ENCODE peak calls at places on chromosomes 1 and 21, in six cellular contexts. D is breast epithelium, R is sigmoid colon, M is tibial artery, W is K562, G is right lobe of liver. B is an unnamed sample.

GRCh38 chr1:226107471-226108460 is 45.2 kb downstream of the H3-3A start:
- DNase-seq in D (no peak), R (no peak), M (no peak), W (peak; percentile 61), G (no peak), B (no peak)

GRCh38 chr1:33420870-33421775 is 9.8 kb downstream of the PHC2 start:
- DNase-seq in D (no peak), R (no peak), M (no peak), W (no peak), G (no peak), B (no peak)

GRCh38 chr1:21641537-21641936 is 27.6 kb downstream of the RAP1GAP start:
- DNase-seq in D (no peak), R (no peak), M (no peak), W (no peak), G (no peak), B (no peak)

GRCh38 chr1:220094016-220094911 is at the start of gene IARS2:
- DNase-seq in D (peak; percentile 90), R (peak; percentile 92), M (peak; percentile 92), W (peak; percentile 95), G (peak; percentile 92), B (peak; percentile 80)

GRCh38 chr1:37143818-37144217 is 109.5 kb upstream of the GRIK3 start:
- DNase-seq in D (no peak), R (no peak), M (no peak), W (peak; percentile 25), G (no peak), B (no peak)

GRCh38 chr1:101918277-101918676 is 78.4 kb downstream of the OLFM3 start:
- DNase-seq in D (no peak), R (no peak), M (no peak), W (no peak), G (no peak), B (no peak)

GRCh38 chr1:151710187-151710586 is 6.4 kb downstream of the CELF3 start:
- DNase-seq in D (no peak), R (no peak), M (no peak), W (peak; percentile 79), G (no peak), B (no peak)

GRCh38 chr1:86998727-86999126 is 84.3 kb downstream of the HS2ST1 start:
- DNase-seq in D (no peak), R (no peak), M (no peak), W (peak; percentile 27), G (no peak), B (peak; percentile 15)

GRCh38 chr1:205709059-205709398 is 28.7 kb upstream of the SLC45A3 start:
- DNase-seq in D (no peak), R (no peak), M (no peak), W (no peak), G (no peak), B (no peak)

GRCh38 chr1:222064388-222065201 is 322.7 kb upstream of the DUSP10 start:
- DNase-seq in D (no peak), R (no peak), M (no peak), W (no peak), G (no peak), B (peak; percentile 57)

GRCh38 chr1:170640581-170640980 is 23.4 kb upstream of the PRRX1 start:
- DNase-seq in D (no peak), R (no peak), M (no peak), W (no peak), G (no peak), B (no peak)

GRCh38 chr1:205523261-205523890 is 18.9 kb downstream of the CDK18 start:
- DNase-seq in D (no peak), R (no peak), M (no peak), W (no peak), G (no peak), B (no peak)

GRCh38 chr1:31005198-31005597 is 60.3 kb downstream of the PUM1 start:
- DNase-seq in D (no peak), R (no peak), M (no peak), W (no peak), G (no peak), B (no peak)

GRCh38 chr1:243982451-243983018 is 68.5 kb upstream of the ZBTB18 start:
- DNase-seq in D (no peak), R (no peak), M (no peak), W (no peak), G (no peak), B (no peak)

GRCh38 chr1:36516372-36517018 is 33.8 kb upstream of the CSF3R start:
- DNase-seq in D (peak; percentile 59), R (peak; percentile 55), M (peak; percentile 62), W (peak; percentile 89), G (peak; percentile 70), B (no peak)

GRCh38 chr1:65558215-65558614 is 137.7 kb downstream of the LEPR start:
- DNase-seq in D (no peak), R (no peak), M (no peak), W (no peak), G (no peak), B (no peak)

GRCh38 chr1:213876531-213876930 is 111.2 kb upstream of the PROX1 start:
- DNase-seq in D (no peak), R (no peak), M (no peak), W (no peak), G (no peak), B (no peak)

GRCh38 chr1:110472546-110472945 is 21.6 kb downstream of the PROK1 start:
- DNase-seq in D (no peak), R (no peak), M (no peak), W (no peak), G (no peak), B (no peak)

GRCh38 chr1:3577711-3578432 is 33.4 kb downstream of the MEGF6 start:
- DNase-seq in D (no peak), R (no peak), M (no peak), W (no peak), G (no peak), B (no peak)

GRCh38 chr21:33069994-33070811 is at the start of gene OLIG1:
- DNase-seq in D (no peak), R (no peak), M (no peak), W (no peak), G (peak; percentile 69), B (no peak)

GRCh38 chr1:226064168-226064815 is 1.8 kb downstream of the H3-3A start:
- DNase-seq in D (no peak), R (no peak), M (no peak), W (no peak), G (no peak), B (peak; percentile 31)

GRCh38 chr1:153990468-153991150 is at the start of gene RPS27:
- DNase-seq in D (peak; percentile 89), R (peak; percentile 98), M (peak; percentile 95), W (peak; percentile 98), G (peak; percentile 88), B (peak; percentile 85)

GRCh38 chr1:153985984-153986761 is at the start of gene RAB13:
- DNase-seq in D (peak; percentile 88), R (peak; percentile 96), M (peak; percentile 97), W (peak; percentile 77), G (peak; percentile 92), B (no peak)

GRCh38 chr1:153984125-153984899 is 1.8 kb downstream of the RAB13 start:
- DNase-seq in D (no peak), R (no peak), M (no peak), W (no peak), G (no peak), B (no peak)

GRCh38 chr1:153985341-153985912 is 712 bp downstream of the RAB13 start:
- DNase-seq in D (no peak), R (peak; percentile 86), M (peak; percentile 79), W (peak; percentile 80), G (no peak), B (peak; percentile 18)

GRCh38 chr1:153987621-153988020 is 1.5 kb upstream of the RAB13 start:
- DNase-seq in D (no peak), R (no peak), M (no peak), W (no peak), G (no peak), B (no peak)
- TF ChIP-seq CTCF in D (no peak), R (no peak), M (no peak), W (no peak), G (no peak), B (no peak)

DNA sequence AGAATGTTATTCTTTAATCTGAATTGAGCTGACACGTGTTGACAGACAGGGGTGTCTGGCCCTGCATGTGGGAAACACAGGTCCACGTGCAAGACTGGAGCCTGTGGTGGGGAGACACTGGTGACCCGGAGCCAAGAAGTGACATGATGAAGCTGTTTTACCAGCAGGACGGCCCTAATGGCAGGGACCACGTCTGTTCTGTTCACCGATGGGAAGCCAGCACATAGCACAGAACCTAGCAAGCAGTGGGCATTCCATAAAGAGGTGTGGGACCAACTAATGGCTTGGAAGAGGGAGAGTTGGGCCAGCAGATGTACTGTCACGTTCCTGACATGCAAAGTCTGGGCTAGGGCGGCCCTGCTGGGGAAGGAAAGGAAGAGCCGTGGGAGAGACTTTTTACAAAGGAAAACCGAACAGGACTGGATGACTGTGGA is 15.3 kb downstream of the NAV1 start:
- DNase-seq in D (no peak), R (peak; percentile 72), M (no peak), W (no peak), G (no peak), B (no peak)
- H3K4me1 ChIP-seq in D (no peaks in the 10 kb centered on the region), R (peaks cover 59% of the 10 kb centered on the region), M (peaks cover 15% of the 10 kb centered on the region), W (peaks cover 47% of the 10 kb centered on the region), G (no peaks in the 10 kb centered on the region), B (peaks cover 3% of the 10 kb centered on the region)

GRCh38 chr1:231194843-231195516 is 33.1 kb downstream of the TRIM67 start:
- DNase-seq in D (no peak), R (no peak), M (no peak), W (peak; percentile 69), G (no peak), B (no peak)

GRCh38 chr1:231196728-231197127 is 34.9 kb downstream of the TRIM67 start:
- DNase-seq in D (no peak), R (no peak), M (peak; percentile 53), W (no peak), G (no peak), B (no peak)

GRCh38 chr1:231193710-231194340 is 32.0 kb downstream of the TRIM67 start:
- DNase-seq in D (no peak), R (no peak), M (no peak), W (peak; percentile 29), G (no peak), B (no peak)

GRCh38 chr1:231194476-231194842 is 32.6 kb downstream of the TRIM67 start:
- DNase-seq in D (no peak), R (no peak), M (no peak), W (no peak), G (no peak), B (no peak)

DNA sequence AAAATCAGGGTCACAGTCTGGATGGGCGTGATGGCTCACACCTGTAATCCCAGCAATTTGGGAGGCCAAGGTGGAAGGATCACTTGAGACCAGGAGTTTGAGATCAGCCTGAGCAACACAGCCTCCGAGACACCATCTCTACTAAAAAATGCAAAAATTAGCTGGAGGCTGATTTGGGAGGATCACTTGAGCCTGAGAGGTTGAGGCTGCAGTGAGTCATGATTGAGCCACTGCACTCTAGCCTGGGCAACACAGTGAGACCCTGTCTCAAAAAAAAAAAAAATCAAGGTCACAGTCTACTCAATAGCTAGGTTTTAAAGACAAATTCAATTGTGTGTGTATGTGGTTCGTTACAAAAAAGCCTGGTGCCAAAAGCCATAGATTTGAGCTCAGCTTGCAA is 34.4 kb downstream of the TRIM67 start:
- DNase-seq in D (no peak), R (no peak), M (no peak), W (no peak), G (no peak), B (no peak)
- H3K27me3 ChIP-seq in D (no peaks in the 10 kb centered on the region), R (peaks cover 5% of the 10 kb centered on the region), M (peaks cover 22% of the 10 kb centered on the region), W (peaks cover 13% of the 10 kb centered on the region), G (no peaks in the 10 kb centered on the region), B (peaks cover 7% of the 10 kb centered on the region)

DNA sequence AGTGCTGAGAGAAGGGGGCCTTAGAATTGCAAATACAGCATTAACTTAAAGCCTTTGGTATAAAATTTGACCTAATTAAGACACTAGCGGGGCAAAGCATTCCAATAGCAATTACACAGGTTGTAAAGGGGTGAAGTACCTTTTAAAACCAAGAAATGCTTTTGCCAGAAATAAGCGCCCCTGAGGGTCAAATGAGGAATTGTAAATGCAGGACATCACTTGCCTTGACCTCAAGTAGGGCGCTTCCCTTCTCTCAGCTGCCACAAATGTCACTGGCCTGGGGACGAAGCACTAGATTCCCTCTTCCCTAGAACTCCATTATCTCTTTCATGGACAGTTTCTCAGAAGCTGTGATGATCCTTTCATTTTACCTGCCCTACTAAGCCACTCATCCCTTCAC is 48.3 kb downstream of the SEC16B start:
- DNase-seq in D (no peak), R (no peak), M (no peak), W (no peak), G (no peak), B (no peak)
- TF ChIP-seq CTCF in D (no peak), R (no peak), M (no peak), W (no peak), G (no peak), B (no peak)